ENCODE peak calls at places on chromosomes 13 and 19, in five cellular contexts. O is CD8-positive, alpha-beta T cell; D is CD4-positive, alpha-beta T cell; P is brain microvascular endothelial cell; H is heart right ventricle. A is an unnamed sample.

GRCh38 chr13:28492527-28493367 is 2.2 kb downstream of the FLT1 start:
- DNase-seq in O (no peak), H (no peak), P (no peak), D (no peak), A (no peak)

GRCh38 chr19:39160523-39160861 is 34.9 kb downstream of the PAK4 start:
- DNase-seq in P (peak; percentile 5), D (no peak), O (no peak), H (peak; percentile 39), A (no peak)

GRCh38 chr19:37217855-37218591 is at the start of gene ZNF383:
- DNase-seq in O (peak; percentile 76), H (peak; percentile 87), P (peak; percentile 90), D (peak; percentile 71), A (peak; percentile 85)

GRCh38 chr13:80329250-80329649 is 11.7 kb downstream of the SPRY2 start:
- DNase-seq in P (no peak), O (no peak), D (no peak), H (no peak), A (no peak)

GRCh38 chr19:2055871-2056809 is 5.1 kb upstream of the MKNK2 start:
- DNase-seq in P (no peak), O (no peak), H (peak; percentile 56), D (no peak), A (no peak)

GRCh38 chr13:26679945-26680516 is 80.6 kb downstream of the GPR12 start:
- DNase-seq in P (peak; percentile 73), D (no peak), H (no peak), O (no peak), A (no peak)

GRCh38 chr13:48570225-48570828 is 37.4 kb upstream of the RCBTB2 start:
- DNase-seq in P (no peak), O (no peak), D (no peak), H (no peak), A (no peak)

GRCh38 chr13:67136157-67136556 is 94.0 kb downstream of the PCDH9 start:
- DNase-seq in P (no peak), D (no peak), H (no peak), O (no peak), A (no peak)

GRCh38 chr19:54653181-54653809 is 9.5 kb upstream of the LILRB4 start:
- DNase-seq in D (no peak), H (no peak), O (no peak), P (no peak), A (no peak)

GRCh38 chr19:13006431-13007281 is 11.4 kb downstream of the NFIX start:
- DNase-seq in D (no peak), O (no peak), H (no peak), P (no peak), A (no peak)

GRCh38 chr19:2779121-2779740 is 3.8 kb downstream of the SGTA start:
- DNase-seq in H (no peak), O (no peak), P (no peak), D (no peak), A (no peak)

GRCh38 chr13:39503048-39503447 is 99.9 kb downstream of the LHFPL6 start:
- DNase-seq in O (no peak), D (no peak), H (no peak), P (no peak), A (no peak)

GRCh38 chr13:44136693-44137268 is 236.8 kb upstream of the SERP2 start:
- DNase-seq in H (no peak), D (no peak), O (no peak), P (no peak), A (no peak)

GRCh38 chr19:32675720-32676185 is at the start of gene RGS9BP:
- DNase-seq in H (peak; percentile 90), D (peak; percentile 52), P (peak; percentile 39), O (peak; percentile 61), A (no peak)

GRCh38 chr19:36040495-36040894 is 7.8 kb upstream of the CLIP3 start:
- DNase-seq in H (no peak), O (no peak), P (no peak), D (no peak), A (no peak)

GRCh38 chr13:107450931-107451330 is 764.4 kb downstream of the LIG4 start:
- DNase-seq in H (no peak), O (no peak), D (no peak), P (peak; percentile 99), A (no peak)

GRCh38 chr13:114120486-114121430 is 11.7 kb downstream of the RASA3 start:
- DNase-seq in O (no peak), D (no peak), H (no peak), P (no peak), A (no peak)

GRCh38 chr19:34838753-34839431 is 65.9 kb upstream of the ZNF599 start:
- DNase-seq in D (no peak), H (peak; percentile 33), O (no peak), P (no peak), A (no peak)

GRCh38 chr13:92463134-92463533 is 763.5 kb upstream of the GPC6 start:
- DNase-seq in H (no peak), D (no peak), O (no peak), P (no peak), A (no peak)

GRCh38 chr19:7293795-7294570 is at the start of gene INSR:
- DNase-seq in O (peak; percentile 20), H (peak; percentile 91), P (peak; percentile 62), D (no peak), A (peak; percentile 68)

GRCh38 chr13:106243011-106243410 is 292.5 kb downstream of the EFNB2 start:
- DNase-seq in H (no peak), O (no peak), D (no peak), P (no peak), A (no peak)

GRCh38 chr19:33826521-33826920 is 29.9 kb downstream of the KCTD15 start:
- DNase-seq in O (no peak), H (no peak), D (no peak), P (no peak), A (no peak)

GRCh38 chr13:64680739-64681138 is 2549.4 kb downstream of the PCDH9 start:
- DNase-seq in P (no peak), H (no peak), O (no peak), D (no peak), A (no peak)

DNA sequence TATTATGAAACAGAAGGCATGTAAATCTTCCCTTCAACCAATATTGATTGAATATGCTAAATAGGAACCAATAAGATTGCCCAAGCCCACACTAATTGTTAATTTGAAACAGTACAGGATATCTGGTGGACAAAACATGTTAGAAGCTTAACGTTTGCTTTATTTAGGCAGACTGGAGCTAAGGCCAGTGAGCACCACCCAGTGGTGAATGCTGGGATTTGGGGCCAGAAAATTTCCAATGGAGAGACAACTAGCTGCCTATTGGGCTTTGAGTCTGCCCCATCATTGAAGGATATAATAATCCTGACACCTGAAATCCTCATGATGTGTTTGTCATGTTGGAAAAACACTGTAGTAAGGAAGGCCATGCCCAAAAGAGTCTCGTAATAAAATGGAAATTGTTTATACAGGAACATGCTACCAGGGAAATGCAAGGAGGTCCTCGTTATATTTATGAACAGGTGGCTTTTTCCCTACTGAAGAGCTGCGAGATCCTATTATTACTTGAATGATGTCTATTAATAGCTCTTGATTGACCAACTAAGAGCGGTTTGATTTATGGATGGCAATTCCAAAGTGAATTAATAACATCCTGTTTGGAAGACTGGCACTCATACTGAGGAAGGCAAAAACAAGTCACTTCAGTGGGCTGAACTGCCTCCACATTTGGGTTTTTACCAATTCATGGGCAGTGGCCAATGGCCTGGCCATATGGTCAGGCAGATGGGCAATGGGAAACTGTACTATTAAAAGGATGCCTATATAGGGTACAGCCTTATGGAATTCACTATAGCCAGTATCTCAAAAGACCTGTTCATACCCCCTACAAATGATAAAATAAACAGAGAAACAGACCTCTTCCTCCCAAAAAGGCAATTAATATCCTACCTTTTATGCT is 8.7 kb downstream of the SIGLECL1 start:
- DNase-seq in P (peak; percentile 37), H (no peak), O (no peak), D (no peak), A (no peak)
- TF ChIP-seq CTCF in P (peak; percentile 76), H (peak; percentile 62), O (peak; percentile 61), D (peak; percentile 63), A (peak; percentile 84)

DNA sequence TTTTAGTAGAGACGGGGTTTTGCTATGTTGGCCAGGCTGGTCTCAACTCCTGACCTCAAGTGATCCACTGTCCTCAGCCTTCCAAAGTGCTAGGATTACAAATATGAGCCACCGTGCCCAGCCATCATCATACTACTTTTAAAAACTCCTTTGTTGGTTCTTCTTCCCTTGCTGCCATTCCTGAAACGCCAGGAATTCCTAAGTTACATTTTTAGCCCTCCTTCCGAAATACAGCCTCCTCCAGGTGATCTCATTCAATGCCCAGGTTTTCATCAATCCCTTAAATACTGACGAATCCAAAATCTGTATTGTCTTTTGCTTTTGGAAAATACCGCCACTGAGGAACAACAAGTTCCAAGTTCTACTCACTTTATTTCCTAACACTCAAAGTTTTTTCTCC is 25.3 kb upstream of the EBPL start:
- DNase-seq in H (no peak), P (no peak), O (no peak), D (no peak), A (no peak)
- TF ChIP-seq CTCF in H (no peak), P (no peak), O (no peak), D (no peak), A (no peak)

GRCh38 chr13:90365130-90365529 is 982.4 kb upstream of the MIR17HG start:
- DNase-seq in P (no peak), H (no peak), O (no peak), D (no peak), A (no peak)
- TF ChIP-seq CTCF in P (peak; percentile 27), H (peak; percentile 52), O (no peak), D (no peak), A (no peak)

DNA sequence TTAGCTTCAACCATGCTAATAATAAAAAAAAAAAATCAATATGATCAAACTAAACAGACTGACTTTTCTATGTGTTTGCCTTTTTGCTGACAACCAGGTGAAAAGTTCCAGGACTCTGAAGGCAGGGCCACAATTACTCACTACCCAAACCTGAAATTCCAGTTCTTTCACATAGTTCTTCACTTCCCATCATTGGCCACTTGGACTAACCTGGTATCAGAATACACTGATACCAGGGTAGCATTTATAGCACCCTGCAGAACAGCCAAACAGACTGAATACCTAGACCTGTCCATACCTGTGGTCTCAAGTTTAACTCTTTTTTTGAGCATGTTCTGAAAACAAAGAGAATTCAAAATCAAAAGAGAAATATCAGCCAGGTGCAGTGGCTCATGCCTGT is 25.1 kb downstream of the ELF1 start:
- DNase-seq in O (no peak), H (no peak), D (no peak), P (no peak), A (no peak)
- TF ChIP-seq CTCF in O (no peak), H (no peak), D (no peak), P (no peak), A (no peak)

GRCh38 chr13:30892966-30893365 is 13.1 kb upstream of the MEDAG start:
- DNase-seq in H (peak; percentile 57), D (no peak), P (peak; percentile 83), O (no peak), A (no peak)
- TF ChIP-seq CTCF in H (peak; percentile 49), D (no peak), P (peak; percentile 83), O (no peak), A (peak; percentile 62)

A was measured in GM12864.